ENCODE peak calls at places on chromosome 1, in seven cellular contexts. U is neural progenitor cell, A is GM23338, F is hepatocyte, W is PC-3, H is HCT116, E is SK-N-SH. T is an unnamed sample. For H3K4me1, the result is how much of the 10 kb centered on the place peaks cover.

GRCh38 chr1:63524166-63524565 is 841 bp downstream of the EFCAB7 start:
- DNase-seq in E (peak), A (no peak), F (no peak), H (no peak), W (no peak), U (no peak), T (peak)

GRCh38 chr1:151908228-151908691 is 1.1 kb downstream of the THEM4 start:
- DNase-seq in F (peak), A (peak), W (peak), U (peak), E (no peak), H (peak), T (peak)

GRCh38 chr1:43008106-43008424 is 49.4 kb upstream of the SLC2A1 start:
- DNase-seq in U (peak), A (no peak), W (no peak), H (no peak), F (peak), E (no peak), T (no peak)

GRCh38 chr1:232597721-232598120 is 32.2 kb downstream of the SIPA1L2 start:
- DNase-seq in A (no peak), H (no peak), F (no peak), U (no peak), E (no peak), W (no peak), T (peak)

GRCh38 chr1:6491480-6491962 is at the start of gene PLEKHG5:
- DNase-seq in E (no peak), U (no peak), A (no peak), W (peak), H (peak), F (peak), T (no peak)

GRCh38 chr1:178518894-178519293 is 6.0 kb downstream of the TEX35 start:
- DNase-seq in A (no peak), F (no peak), U (no peak), E (no peak), W (no peak), H (no peak), T (no peak)

GRCh38 chr1:50421768-50422674 is 1.2 kb downstream of the DMRTA2 start:
- DNase-seq in F (no peak), E (peak), W (no peak), H (no peak), A (peak), U (peak), T (no peak)

GRCh38 chr1:241637046-241637590 is 3.1 kb downstream of the CHML start:
- DNase-seq in E (no peak), F (no peak), A (no peak), U (no peak), W (peak), H (no peak), T (no peak)

GRCh38 chr1:26772687-26773086 is 15.1 kb upstream of the PIGV start:
- DNase-seq in U (no peak), F (no peak), E (no peak), A (no peak), W (peak), H (no peak), T (no peak)

GRCh38 chr1:56627019-56627635 is 18.0 kb upstream of the PRKAA2 start:
- DNase-seq in H (no peak), A (no peak), W (no peak), E (no peak), F (no peak), U (no peak), T (no peak)

GRCh38 chr1:17112496-17113236 is 6.6 kb downstream of the PADI2 start:
- DNase-seq in H (no peak), W (no peak), A (no peak), F (no peak), E (no peak), U (no peak), T (no peak)

GRCh38 chr1:87956766-87957165 is 628.1 kb downstream of the LMO4 start:
- DNase-seq in W (no peak), A (no peak), H (no peak), E (no peak), U (no peak), F (no peak), T (no peak)

DNA sequence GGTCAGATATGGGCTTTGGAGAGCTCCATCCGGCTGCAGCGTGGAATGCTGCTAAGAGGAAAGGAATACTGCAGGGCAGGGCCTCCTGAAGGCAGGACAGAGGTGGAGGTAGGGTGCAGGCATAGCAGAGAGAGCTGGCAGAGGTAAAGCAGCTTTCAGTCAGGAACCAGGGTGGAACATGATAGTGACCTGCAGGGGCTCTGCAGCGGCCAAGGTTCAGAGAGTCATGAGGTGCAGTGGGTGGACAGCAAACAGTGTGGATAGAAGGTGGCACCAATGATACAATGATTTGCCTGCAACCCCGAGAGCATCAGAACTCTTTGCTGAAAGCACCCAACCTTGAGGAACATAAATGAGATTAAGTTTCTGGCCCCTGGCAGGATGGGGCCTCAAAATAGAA is 119.3 kb downstream of the BEND5 start:
- DNase-seq in H (no peak), W (no peak), E (no peak), F (no peak), U (no peak), A (no peak), T (no peak)
- H3K4me1 ChIP-seq in H (under half), W (under half), E (under half), F (under half), U (under half), A (under half), T (under half)

DNA sequence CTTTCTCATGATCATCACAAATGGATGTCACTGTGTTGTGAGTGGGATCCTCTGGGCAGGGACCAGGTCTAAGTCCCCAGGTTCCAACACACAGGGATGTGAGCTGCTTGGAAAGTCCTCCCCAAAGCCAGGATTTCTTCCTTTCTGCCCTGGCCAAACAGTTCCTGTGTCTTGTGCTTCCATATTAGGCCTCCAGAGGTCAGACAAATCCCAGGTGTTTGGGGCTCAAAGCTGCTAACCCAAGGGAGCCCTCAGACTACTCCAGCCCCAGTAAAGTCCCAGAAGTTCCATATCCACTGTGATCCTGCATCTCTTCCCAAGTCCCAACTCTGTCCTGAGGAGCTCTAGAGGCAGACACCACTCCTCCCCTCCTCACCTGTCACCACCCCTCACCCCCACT is 27.7 kb upstream of the MAGOH start:
- DNase-seq in A (peak), U (peak), E (no peak), H (no peak), W (peak), F (no peak), T (peak)
- TF ChIP-seq CTCF in A (peak), U (peak), E (peak), H (peak), W (peak), F (peak), T (peak)

GRCh38 chr1:205610036-205610435 is 21.8 kb downstream of the ELK4 start:
- DNase-seq in H (no peak), E (no peak), F (no peak), W (peak), A (peak), U (no peak), T (no peak)
- TF ChIP-seq EZH2phosphoT487 in H (no peak), E (no peak), F (no peak), W (no peak), A (no peak), U (no peak), T (no peak)

DNA sequence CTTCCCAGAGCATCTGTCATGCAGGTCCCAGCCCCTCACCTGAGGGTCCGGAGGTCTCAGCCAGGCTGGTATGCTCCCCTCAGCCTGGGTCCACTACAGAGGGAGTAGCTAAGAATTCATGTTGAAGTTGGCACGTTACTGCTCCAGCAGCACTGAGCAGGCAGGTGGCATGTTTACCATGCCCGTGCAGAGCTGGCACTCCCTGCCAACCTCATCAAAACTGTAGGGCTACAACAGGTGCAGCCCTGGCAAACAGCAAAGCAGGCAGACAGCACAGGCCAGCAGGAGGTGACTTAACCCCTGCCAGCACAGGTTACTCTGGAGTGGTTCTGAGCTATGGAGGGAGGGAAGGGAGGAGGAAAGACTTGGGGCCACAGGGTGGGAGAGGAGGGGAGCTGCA is 46.4 kb downstream of the NUAK2 start:
- DNase-seq in F (no peak), U (no peak), H (no peak), E (no peak), A (no peak), W (no peak), T (no peak)
- H3K4me1 ChIP-seq in F (under half), U (under half), H (under half), E (under half), A (under half), W (under half), T (under half)

GRCh38 chr1:75067975-75068374 is 66.2 kb upstream of the LHX8 start:
- DNase-seq in W (no peak), F (no peak), E (no peak), H (no peak), A (peak), U (no peak), T (no peak)
- TF ChIP-seq CTCF in W (no peak), F (no peak), E (no peak), H (no peak), A (peak), U (no peak), T (no peak)

GRCh38 chr1:92834617-92835016 is 2.8 kb downstream of the RPL5 start:
- DNase-seq in A (no peak), W (no peak), E (no peak), H (no peak), U (no peak), F (no peak), T (no peak)
- TF ChIP-seq EZH2phosphoT487 in A (no peak), W (no peak), E (no peak), H (no peak), U (no peak), F (no peak), T (no peak)

DNA sequence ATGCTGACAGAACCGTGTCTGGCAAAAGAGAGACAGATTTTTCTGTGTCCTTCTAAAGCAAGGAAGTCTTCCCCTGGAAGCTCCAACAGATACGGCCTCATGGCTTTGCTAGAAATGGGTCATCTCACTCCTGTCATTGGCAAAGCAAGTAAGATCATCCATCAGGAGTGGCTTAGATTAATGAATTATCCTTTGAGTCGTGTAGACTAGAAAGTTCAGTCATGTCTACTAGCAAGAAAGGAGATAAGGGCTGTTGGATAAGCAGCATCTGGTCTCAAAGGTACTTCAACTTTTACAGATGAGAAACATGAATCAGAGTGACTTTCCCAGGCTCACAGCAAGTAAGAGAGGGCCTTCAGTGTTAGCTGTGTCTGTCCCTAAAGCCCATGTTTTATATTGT is 3.4 kb upstream of the AGO3 start:
- DNase-seq in W (no peak), F (no peak), H (no peak), A (no peak), E (no peak), U (no peak), T (no peak)
- H3K4me1 ChIP-seq in W (under half), F (under half), H (under half), A (under half), E (under half), U (under half), T (under half)

GRCh38 chr1:165945911-165946310 is 118.5 kb downstream of the UCK2 start:
- DNase-seq in W (no peak), A (no peak), E (no peak), U (no peak), H (no peak), F (no peak), T (no peak)

GRCh38 chr1:165942062-165942461 is 114.6 kb downstream of the UCK2 start:
- DNase-seq in H (no peak), W (no peak), E (no peak), U (peak), A (no peak), F (no peak), T (no peak)

GRCh38 chr1:165941531-165941930 is 114.1 kb downstream of the UCK2 start:
- DNase-seq in W (no peak), H (no peak), A (no peak), U (peak), E (no peak), F (no peak), T (no peak)

GRCh38 chr1:165938844-165939243 is 111.4 kb downstream of the UCK2 start:
- DNase-seq in H (no peak), E (no peak), F (no peak), A (no peak), W (no peak), U (no peak), T (no peak)

DNA sequence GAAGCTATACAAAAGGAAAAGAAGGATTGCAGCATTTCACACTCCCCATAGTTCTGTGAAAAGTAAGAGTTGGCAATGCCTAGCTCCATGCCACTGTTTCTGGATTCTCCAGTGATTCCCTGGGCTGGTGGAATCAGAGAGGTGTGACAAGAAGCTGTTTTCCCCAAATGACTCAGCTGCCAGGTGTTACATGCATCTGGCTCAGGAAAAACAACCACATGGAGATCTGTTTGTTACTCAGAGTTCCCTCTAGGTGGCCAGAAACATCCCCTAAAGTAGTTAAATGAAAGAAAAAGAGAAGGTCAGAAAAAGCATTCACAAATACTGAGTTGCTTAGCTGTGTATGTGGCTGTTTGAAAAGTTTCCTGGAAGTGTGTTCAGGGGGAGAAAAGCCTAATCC is 115.8 kb downstream of the UCK2 start:
- DNase-seq in H (peak), U (no peak), A (peak), W (peak), F (no peak), E (no peak), T (no peak)
- TF ChIP-seq CTCF in H (no peak), U (peak), A (peak), W (peak), F (no peak), E (no peak), T (no peak)

GRCh38 chr1:216750031-216750627 is 26.9 kb upstream of the ESRRG start:
- DNase-seq in H (no peak), U (peak), F (peak), E (peak), W (peak), A (peak), T (peak)
- TF ChIP-seq EZH2phosphoT487 in H (no peak), U (no peak), F (no peak), E (no peak), W (no peak), A (no peak), T (no peak)

DNA sequence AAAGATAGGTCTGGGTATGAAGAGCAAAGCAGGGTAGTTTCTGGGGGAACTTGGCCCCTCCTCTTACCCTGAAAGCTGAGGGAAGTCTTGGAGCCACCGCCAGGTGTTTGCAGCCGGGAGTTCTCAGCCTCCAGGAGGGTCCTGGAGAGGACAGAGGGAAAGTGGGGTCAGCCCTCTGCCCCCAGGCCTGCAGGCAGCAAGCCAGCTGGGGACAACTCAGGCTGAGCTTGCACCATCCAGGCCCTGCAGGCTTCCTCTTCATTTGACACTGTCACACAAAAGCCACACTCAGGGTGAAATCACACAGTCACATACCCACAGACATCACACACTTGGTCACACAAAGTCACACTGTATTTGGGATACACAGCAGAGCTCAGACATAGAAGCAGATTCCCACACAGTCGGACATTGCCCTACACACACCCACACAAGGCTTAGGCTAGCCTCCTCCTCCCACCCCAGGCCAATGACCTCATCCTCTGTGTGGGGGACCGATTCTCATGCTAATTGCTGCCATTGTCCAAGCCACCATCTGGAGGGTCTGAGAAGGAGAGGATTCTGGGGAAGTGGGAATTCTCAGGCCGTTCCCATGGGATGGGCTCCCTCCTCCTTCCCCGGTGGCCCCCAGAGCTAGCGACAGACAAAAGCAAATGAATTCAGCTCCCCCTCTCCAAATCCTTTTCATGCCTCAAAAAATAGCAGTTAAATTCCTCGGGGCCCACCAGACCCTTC is 3.7 kb downstream of the NES start:
- DNase-seq in H (no peak), A (peak), F (peak), U (peak), E (no peak), W (no peak), T (no peak)
- H3K4me1 ChIP-seq in H (under half), A (half or more), F (under half), U (half or more), E (under half), W (under half), T (under half)